ENCODE peak calls at places on chromosomes 2 and 18, in nine cellular contexts. V is CD4-positive, alpha-beta memory T cell; S is caudate nucleus; U is cardiac muscle cell; B is GM23248; J is tibial nerve; P is naive thymus-derived CD4-positive, alpha-beta T cell; T is upper lobe of right lung; E is astrocyte. X is an unnamed sample.

GRCh38 chr18:79775441-79776221 is 22.1 kb upstream of the KCNG2 start:
- DNase-seq in E (no peak), S (no peak), B (no peak), V (no peak), U (no peak), T (peak; percentile 57), J (no peak), P (no peak), X (no peak)

GRCh38 chr2:205743137-205743536 is 60.8 kb downstream of the NRP2 start:
- DNase-seq in V (no peak), T (no peak), P (no peak), B (no peak), S (no peak), J (no peak), U (no peak), E (no peak), X (no peak)

GRCh38 chr2:183898641-183899040 is 699.7 kb upstream of the ZNF804A start:
- DNase-seq in B (no peak), T (no peak), V (no peak), U (no peak), J (no peak), S (no peak), P (no peak), E (peak; percentile 2), X (no peak)

GRCh38 chr2:233486778-233487552 is 79.6 kb downstream of the USP40 start:
- DNase-seq in T (peak; percentile 67), S (no peak), B (peak; percentile 78), J (no peak), E (peak; percentile 97), U (peak; percentile 62), V (no peak), P (no peak), X (no peak)

GRCh38 chr2:222795671-222796357 is 65.0 kb upstream of the ACSL3 start:
- DNase-seq in V (no peak), E (no peak), J (no peak), S (no peak), B (no peak), U (no peak), P (no peak), T (no peak), X (no peak)

GRCh38 chr2:152419944-152420813 is 85.2 kb downstream of the FMNL2 start:
- DNase-seq in B (peak; percentile 7), U (no peak), T (no peak), V (no peak), S (no peak), E (no peak), P (no peak), J (no peak), X (no peak)

GRCh38 chr18:77102246-77103040 is 30.1 kb downstream of the MBP start:
- DNase-seq in U (peak; percentile 81), E (peak; percentile 91), P (no peak), S (no peak), J (no peak), V (peak; percentile 69), T (no peak), B (peak; percentile 87), X (no peak)

GRCh38 chr18:79050005-79050404 is 19.2 kb upstream of the ATP9B start:
- DNase-seq in B (no peak), S (no peak), P (no peak), V (no peak), E (no peak), T (no peak), J (no peak), U (no peak), X (no peak)

DNA sequence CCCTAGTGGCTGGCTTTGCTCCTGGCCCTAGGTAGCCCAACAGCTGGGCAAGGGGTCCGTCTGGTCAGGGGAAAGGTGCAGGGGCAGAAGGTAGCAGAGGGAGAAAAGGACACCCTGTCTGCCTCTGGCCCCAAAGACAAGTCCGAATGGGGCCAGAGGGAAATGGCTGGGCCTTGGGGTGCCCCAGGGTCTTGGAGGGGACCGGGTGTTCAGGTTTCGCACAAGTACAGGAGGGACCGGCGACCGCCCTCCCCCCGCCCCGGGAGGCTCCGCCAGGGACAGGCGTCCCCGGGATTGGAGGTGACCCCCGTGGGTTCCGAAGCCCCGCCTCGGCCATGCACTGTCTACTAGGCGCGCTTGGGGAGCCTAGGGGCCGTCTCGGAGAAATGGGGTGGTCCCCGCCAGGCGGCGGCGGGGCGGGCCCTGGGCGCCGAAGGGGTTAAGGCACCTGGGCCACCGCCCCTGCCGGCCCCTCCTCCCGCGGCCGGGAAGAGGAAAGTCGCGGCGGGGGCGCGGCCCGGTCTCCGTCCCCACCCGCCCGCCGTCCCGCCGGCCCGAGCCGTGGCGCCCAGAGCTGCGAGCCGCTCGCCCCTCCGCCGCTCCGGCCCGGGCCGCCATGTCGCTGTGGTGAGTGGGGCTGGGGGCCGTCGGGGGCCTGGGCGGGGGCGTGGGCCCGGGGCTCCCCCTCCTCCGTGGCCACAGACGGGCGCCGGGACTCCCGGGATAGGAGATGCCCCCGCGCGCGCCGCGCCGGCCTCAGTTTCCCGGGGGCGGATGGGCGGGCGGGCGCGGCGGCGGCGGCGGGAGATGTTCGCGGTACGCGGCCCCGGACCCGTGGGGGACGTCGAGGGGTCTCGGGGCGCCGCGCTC is at the start of gene B3GNT7:
- DNase-seq in V (no peak), S (no peak), B (no peak), E (no peak), T (peak; percentile 78), P (no peak), U (no peak), J (no peak), X (no peak)
- H3K27ac ChIP-seq in V (no peak within 1 kb of the TSS), S (peak within 1 kb of the TSS; percentile 53), B (no peak within 1 kb of the TSS), E (no peak within 1 kb of the TSS), T (peak within 1 kb of the TSS; percentile 77), P (no peak within 1 kb of the TSS), U (no peak within 1 kb of the TSS), J (peak within 1 kb of the TSS; percentile 74), X (no peak within 1 kb of the TSS)

GRCh38 chr2:12436483-12436882 is 280.3 kb upstream of the TRIB2 start:
- DNase-seq in V (no peak), U (no peak), P (no peak), B (no peak), J (no peak), S (no peak), E (peak; percentile 75), T (no peak), X (no peak)

GRCh38 chr2:12432985-12433640 is 283.6 kb upstream of the TRIB2 start:
- DNase-seq in B (peak; percentile 14), J (no peak), U (no peak), S (no peak), V (no peak), T (no peak), E (no peak), P (no peak), X (no peak)

GRCh38 chr2:12434609-12435008 is 282.1 kb upstream of the TRIB2 start:
- DNase-seq in T (no peak), U (no peak), J (no peak), B (no peak), P (no peak), E (no peak), S (no peak), V (no peak), X (no peak)

GRCh38 chr2:12430036-12430795 is 286.5 kb upstream of the TRIB2 start:
- DNase-seq in B (peak; percentile 89), J (no peak), U (peak; percentile 28), E (peak; percentile 64), V (no peak), P (no peak), S (no peak), T (no peak), X (no peak)

GRCh38 chr2:12433641-12433990 is 283.1 kb upstream of the TRIB2 start:
- DNase-seq in V (no peak), S (no peak), B (no peak), P (no peak), U (no peak), E (no peak), T (no peak), J (no peak), X (no peak)
- H3K27ac ChIP-seq in V (no peak overlapping the region), S (no peak overlapping the region), B (no peak overlapping the region), P (no peak overlapping the region), U (no peak overlapping the region), E (no peak overlapping the region), T (no peak overlapping the region), J (no peak overlapping the region), X (no peak overlapping the region)

GRCh38 chr18:73893879-73894278 is 253.8 kb downstream of the FBXO15 start:
- DNase-seq in E (no peak), V (no peak), T (no peak), S (no peak), J (no peak), P (no peak), U (no peak), B (no peak), X (no peak)

GRCh38 chr18:73895701-73896100 is 251.9 kb downstream of the FBXO15 start:
- DNase-seq in V (no peak), E (no peak), P (no peak), B (no peak), S (no peak), J (no peak), T (no peak), U (no peak), X (no peak)

GRCh38 chr18:73901151-73901550 is 246.5 kb downstream of the FBXO15 start:
- DNase-seq in U (no peak), B (no peak), P (no peak), J (no peak), T (no peak), S (no peak), V (no peak), E (no peak), X (no peak)

GRCh38 chr18:73897517-73897916 is 250.1 kb downstream of the FBXO15 start:
- DNase-seq in V (no peak), T (no peak), P (no peak), E (no peak), U (no peak), J (no peak), S (no peak), B (no peak), X (no peak)

DNA sequence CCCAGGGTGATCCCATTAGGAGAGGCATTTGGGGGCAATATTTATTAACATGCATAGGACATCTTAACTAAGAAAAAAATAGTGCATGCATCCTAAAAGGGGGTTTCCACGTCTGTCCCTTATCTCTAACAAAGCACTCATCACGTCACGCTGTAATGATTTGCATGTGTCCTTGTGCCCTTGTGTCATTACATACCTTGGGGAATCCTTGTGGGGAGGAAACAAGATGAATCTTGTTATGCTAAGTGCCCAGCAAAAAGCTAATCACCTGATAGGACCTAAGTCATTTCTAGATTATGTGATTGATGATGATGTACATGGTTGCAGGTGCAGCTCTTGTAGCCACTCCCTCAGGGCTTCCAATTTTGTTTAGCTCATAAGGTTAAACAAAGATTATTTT is 250.9 kb downstream of the FBXO15 start:
- DNase-seq in J (no peak), T (no peak), V (no peak), B (no peak), U (no peak), P (no peak), S (no peak), E (no peak), X (no peak)
- H3K27ac ChIP-seq in J (no peak overlapping the region), T (no peak overlapping the region), V (no peak overlapping the region), B (no peak overlapping the region), U (no peak overlapping the region), P (no peak overlapping the region), S (no peak overlapping the region), E (no peak overlapping the region), X (no peak overlapping the region)

GRCh38 chr2:43054367-43054766 is 172.0 kb downstream of the ZFP36L2 start:
- DNase-seq in J (no peak), E (no peak), U (no peak), T (peak; percentile 63), B (no peak), S (no peak), P (no peak), V (no peak), X (no peak)

GRCh38 chr2:43057026-43057741 is 169.2 kb downstream of the ZFP36L2 start:
- DNase-seq in V (no peak), P (no peak), S (peak; percentile 48), E (no peak), T (no peak), B (no peak), J (no peak), U (no peak), X (no peak)

GRCh38 chr2:43055985-43056384 is 170.4 kb downstream of the ZFP36L2 start:
- DNase-seq in S (no peak), J (no peak), U (no peak), B (no peak), E (no peak), P (no peak), V (no peak), T (peak; percentile 50), X (no peak)

GRCh38 chr2:43052944-43053306 is 173.5 kb downstream of the ZFP36L2 start:
- DNase-seq in B (no peak), J (no peak), V (no peak), P (no peak), E (no peak), S (no peak), U (no peak), T (no peak), X (no peak)

GRCh38 chr2:43055086-43055912 is 171.1 kb downstream of the ZFP36L2 start:
- DNase-seq in P (no peak), S (no peak), U (no peak), V (no peak), T (peak; percentile 40), B (no peak), E (no peak), J (no peak), X (no peak)
- H3K27ac ChIP-seq in P (no peak overlapping the region), S (peak overlapping the region; percentile 75), U (no peak overlapping the region), V (no peak overlapping the region), T (no peak overlapping the region), B (no peak overlapping the region), E (no peak overlapping the region), J (no peak overlapping the region), X (no peak overlapping the region)